ENCODE peak calls at places on chromosomes 13 and 19, in nine cellular contexts. P, S, Z, R, O, E, U, G and Y are unnamed samples.

GRCh38 chr13:33015791-33016323 is 366 bp upstream of the KL start:
- DNase-seq in P (peak), S (no peak), Z (no peak), R (no peak), O (no peak), E (peak), U (no peak), G (peak), Y (no peak)

GRCh38 chr13:76019421-76020044 is 383.4 kb downstream of the LMO7 start:
- DNase-seq in P (peak), S (no peak), Z (no peak), R (no peak), O (peak), E (peak), U (no peak), G (peak), Y (no peak)

GRCh38 chr19:30679286-30679685 is 307.1 kb downstream of the ZNF536 start:
- DNase-seq in P (no peak), S (no peak), Z (no peak), R (no peak), O (no peak), E (no peak), U (no peak), G (no peak), Y (no peak)

GRCh38 chr13:94435604-94436226 is 43.8 kb downstream of the DCT start:
- DNase-seq in P (peak), S (no peak), Z (no peak), R (peak), O (peak), E (no peak), U (no peak), G (no peak), Y (peak)

GRCh38 chr19:2429917-2430570 is 2.7 kb upstream of the TIMM13 start:
- DNase-seq in P (no peak), S (no peak), Z (no peak), R (no peak), O (no peak), E (peak), U (no peak), G (no peak), Y (no peak)

GRCh38 chr13:41384749-41385503 is 72.4 kb upstream of the RGCC start:
- DNase-seq in P (no peak), S (no peak), Z (no peak), R (no peak), O (peak), E (no peak), U (no peak), G (no peak), Y (peak)

GRCh38 chr13:48400820-48401219 is 12.1 kb downstream of the LPAR6 start:
- DNase-seq in P (no peak), S (no peak), Z (no peak), R (no peak), O (no peak), E (no peak), U (no peak), G (no peak), Y (peak)

GRCh38 chr19:1286859-1287621 is 1.4 kb downstream of the EFNA2 start:
- DNase-seq in P (no peak), S (no peak), Z (no peak), R (no peak), O (no peak), E (no peak), U (no peak), G (no peak), Y (no peak)

GRCh38 chr19:51365211-51366049 is 758 bp downstream of the ETFB start:
- DNase-seq in P (no peak), S (no peak), Z (no peak), R (no peak), O (no peak), E (no peak), U (peak), G (no peak), Y (peak)